ENCODE peak calls at places on chromosomes 2 and 18, in seven cellular contexts. One of them, this sample, is unnamed.

GRCh38 chr2:204583773-204584172 is 38.5 kb downstream of the PARD3B start:
- DNase-seq in GM04504: no peak
- DNase-seq in HFFc6: no peak
- DNase-seq in Karpas-422: no peak
- DNase-seq in activated naive CD4-positive, alpha-beta T cell: no peak
- DNase-seq in fibroblast of gingiva: no peak
- DNase-seq in iris pigment epithelial cell: no peak
- DNase-seq in this sample: peak; percentile 66

GRCh38 chr2:227411320-227411989 is 23.7 kb upstream of the SCYGR1 start:
- DNase-seq in GM04504: no peak
- DNase-seq in HFFc6: peak; percentile 35
- DNase-seq in Karpas-422: no peak
- DNase-seq in activated naive CD4-positive, alpha-beta T cell: no peak
- DNase-seq in fibroblast of gingiva: no peak
- DNase-seq in iris pigment epithelial cell: peak; percentile 92
- DNase-seq in this sample: no peak

GRCh38 chr2:86055314-86055713 is 50.4 kb downstream of the POLR1A start:
- DNase-seq in GM04504: no peak
- DNase-seq in HFFc6: no peak
- DNase-seq in Karpas-422: no peak
- DNase-seq in activated naive CD4-positive, alpha-beta T cell: no peak
- DNase-seq in fibroblast of gingiva: no peak
- DNase-seq in iris pigment epithelial cell: no peak
- DNase-seq in this sample: no peak

GRCh38 chr18:55301836-55302235 is 286.2 kb downstream of the TCF4 start:
- DNase-seq in GM04504: no peak
- DNase-seq in HFFc6: no peak
- DNase-seq in Karpas-422: no peak
- DNase-seq in activated naive CD4-positive, alpha-beta T cell: no peak
- DNase-seq in fibroblast of gingiva: no peak
- DNase-seq in iris pigment epithelial cell: peak; percentile 34
- DNase-seq in this sample: no peak

GRCh38 chr2:59398081-59398480 is 1155.4 kb downstream of the BCL11A start:
- DNase-seq in GM04504: no peak
- DNase-seq in HFFc6: no peak
- DNase-seq in Karpas-422: no peak
- DNase-seq in activated naive CD4-positive, alpha-beta T cell: no peak
- DNase-seq in fibroblast of gingiva: no peak
- DNase-seq in iris pigment epithelial cell: no peak
- DNase-seq in this sample: no peak

GRCh38 chr2:191899442-191899841 is 52.6 kb upstream of the CAVIN2 start:
- DNase-seq in GM04504: peak; percentile 83
- DNase-seq in HFFc6: peak; percentile 82
- DNase-seq in Karpas-422: no peak
- DNase-seq in activated naive CD4-positive, alpha-beta T cell: no peak
- DNase-seq in fibroblast of gingiva: peak; percentile 82
- DNase-seq in iris pigment epithelial cell: peak; percentile 92
- DNase-seq in this sample: peak; percentile 39

GRCh38 chr2:230944123-230944653 is 19.1 kb upstream of the GPR55 start:
- DNase-seq in GM04504: no peak
- DNase-seq in HFFc6: no peak
- DNase-seq in Karpas-422: no peak
- DNase-seq in activated naive CD4-positive, alpha-beta T cell: no peak
- DNase-seq in fibroblast of gingiva: no peak
- DNase-seq in iris pigment epithelial cell: no peak
- DNase-seq in this sample: no peak

GRCh38 chr2:23009545-23010149 is 375.3 kb upstream of the KLHL29 start:
- DNase-seq in GM04504: peak; percentile 0
- DNase-seq in HFFc6: peak; percentile 13
- DNase-seq in Karpas-422: no peak
- DNase-seq in activated naive CD4-positive, alpha-beta T cell: no peak
- DNase-seq in fibroblast of gingiva: no peak
- DNase-seq in iris pigment epithelial cell: peak; percentile 39
- DNase-seq in this sample: peak; percentile 83

GRCh38 chr18:78875998-78876650 is 103.5 kb upstream of the SALL3 start:
- DNase-seq in GM04504: no peak
- DNase-seq in HFFc6: no peak
- DNase-seq in Karpas-422: no peak
- DNase-seq in activated naive CD4-positive, alpha-beta T cell: no peak
- DNase-seq in fibroblast of gingiva: no peak
- DNase-seq in iris pigment epithelial cell: no peak
- DNase-seq in this sample: no peak